ENCODE peak calls at places on chromosomes 5 and 9, in seven cellular contexts. G, N, M, X, T, I and B are unnamed samples.

GRCh38 chr5:71529682-71530081 is 57.5 kb upstream of the MCCC2 start:
- DNase-seq in M (no peak), X (no peak), I (no peak), N (no peak), T (no peak), G (no peak), B (no peak)

GRCh38 chr5:65854931-65855330 is 71.4 kb upstream of the ERBIN start:
- DNase-seq in I (no peak), T (no peak), G (no peak), X (no peak), N (no peak), M (no peak), B (peak)

GRCh38 chr9:32430720-32431119 is 46.3 kb downstream of the ACO1 start:
- DNase-seq in I (peak), G (no peak), M (no peak), T (no peak), X (no peak), N (no peak), B (no peak)

GRCh38 chr5:38925154-38925925 is 79.5 kb downstream of the OSMR start:
- DNase-seq in N (no peak), G (no peak), X (no peak), I (peak), T (no peak), M (no peak), B (peak)

GRCh38 chr9:128056086-128056485 is 11.0 kb downstream of the NAIF1 start:
- DNase-seq in X (no peak), G (no peak), I (no peak), N (no peak), M (peak), T (no peak), B (no peak)

GRCh38 chr5:108531367-108532211 is 149.7 kb upstream of the FBXL17 start:
- DNase-seq in X (no peak), G (no peak), N (no peak), T (no peak), I (peak), M (no peak), B (no peak)

GRCh38 chr9:28518439-28518838 is 945.2 kb upstream of the C9orf72 start:
- DNase-seq in N (no peak), T (no peak), M (no peak), G (no peak), X (no peak), I (no peak), B (no peak)

GRCh38 chr5:179489015-179489414 is 61.3 kb upstream of the RUFY1 start:
- DNase-seq in T (no peak), I (no peak), X (no peak), N (no peak), G (no peak), M (no peak), B (no peak)

GRCh38 chr5:136020383-136021015 is 8.3 kb upstream of the TGFBI start:
- DNase-seq in N (peak), M (no peak), I (peak), X (no peak), G (no peak), T (no peak), B (peak)

GRCh38 chr9:87107072-87107471 is 159.8 kb upstream of the GAS1 start:
- DNase-seq in I (no peak), M (no peak), T (no peak), X (no peak), G (no peak), N (no peak), B (no peak)

GRCh38 chr9:19252885-19253219 is 22.4 kb downstream of the DENND4C start:
- DNase-seq in G (no peak), X (no peak), M (no peak), T (no peak), I (no peak), N (no peak), B (no peak)

GRCh38 chr5:579211-579610 is 32.9 kb upstream of the CEP72 start:
- DNase-seq in M (no peak), I (no peak), N (no peak), G (no peak), T (no peak), X (no peak), B (no peak)

GRCh38 chr9:128276574-128277270 is 646 bp downstream of the SWI5 start:
- DNase-seq in X (no peak), T (no peak), M (peak), I (no peak), G (no peak), N (no peak), B (no peak)

GRCh38 chr5:62299600-62299999 is 6.4 kb upstream of the KIF2A start:
- DNase-seq in X (no peak), M (no peak), I (no peak), G (no peak), T (no peak), N (no peak), B (no peak)

GRCh38 chr9:123343428-123344272 is 12.3 kb upstream of the CRB2 start:
- DNase-seq in M (no peak), N (peak), X (no peak), T (no peak), G (no peak), I (no peak), B (no peak)

GRCh38 chr5:179339081-179339480 is 6.2 kb downstream of the ADAMTS2 start:
- DNase-seq in M (no peak), N (no peak), X (no peak), I (no peak), G (no peak), T (no peak), B (no peak)

GRCh38 chr5:111494350-111494999 is 17.9 kb downstream of the STARD4 start:
- DNase-seq in M (no peak), N (no peak), G (no peak), I (no peak), X (no peak), T (no peak), B (no peak)

GRCh38 chr5:101102506-101102905 is 199.4 kb upstream of the ST8SIA4 start:
- DNase-seq in I (no peak), X (no peak), T (no peak), N (no peak), M (no peak), G (no peak), B (no peak)

GRCh38 chr5:36624277-36624676 is 17.9 kb downstream of the SLC1A3 start:
- DNase-seq in T (no peak), I (no peak), G (no peak), N (no peak), M (peak), X (no peak), B (no peak)

GRCh38 chr9:138053996-138054752 is 176.6 kb downstream of the CACNA1B start:
- DNase-seq in M (no peak), I (no peak), G (no peak), N (no peak), T (no peak), X (no peak), B (no peak)

GRCh38 chr5:96968074-96968473 is 32.2 kb downstream of the LNPEP start:
- DNase-seq in I (peak), M (no peak), G (no peak), X (no peak), N (no peak), T (no peak), B (no peak)

GRCh38 chr5:72036951-72037350 is 70.3 kb upstream of the MAP1B start:
- DNase-seq in X (no peak), T (no peak), M (no peak), I (no peak), N (no peak), G (no peak), B (no peak)

GRCh38 chr5:40991168-40991980 is 79.8 kb downstream of the MROH2B start:
- DNase-seq in N (no peak), G (peak), T (no peak), I (no peak), M (no peak), X (peak), B (peak)

GRCh38 chr5:159961176-159961689 is 45.0 kb downstream of the ADRA1B start:
- DNase-seq in N (no peak), T (no peak), X (no peak), G (no peak), I (peak), M (no peak), B (no peak)

GRCh38 chr9:95840096-95840495 is 35.4 kb upstream of the ERCC6L2 start:
- DNase-seq in G (no peak), I (no peak), M (no peak), X (no peak), T (no peak), N (no peak), B (no peak)

GRCh38 chr9:4762889-4763521 is 22.0 kb upstream of the AK3 start:
- DNase-seq in I (no peak), X (no peak), N (no peak), G (peak), M (no peak), T (no peak), B (no peak)

GRCh38 chr5:68021185-68021584 is 194.4 kb upstream of the PIK3R1 start:
- DNase-seq in N (no peak), I (no peak), T (no peak), G (no peak), M (no peak), X (no peak), B (no peak)

GRCh38 chr9:134224130-134224826 is 59.9 kb upstream of the RNU6ATAC start:
- DNase-seq in T (no peak), X (no peak), I (no peak), N (no peak), M (peak), G (no peak), B (no peak)